ENCODE peak calls at places on chromosomes 12 and 14, in four cellular contexts. U is progenitor cell of endocrine pancreas; O is astrocyte of the cerebellum; K is CD8-positive, alpha-beta T cell. E is an unnamed sample.
A peak's percentile ranks its signal among the peaks of the same experiment; 100 is the strongest.

GRCh38 chr12:54021432-54022013 is 6.7 kb upstream of the HOXC6 start:
- DNase-seq in U (no peak), O (no peak), K (no peak), E (no peak)

GRCh38 chr12:51391047-51391837 is at the start of gene GALNT6:
- DNase-seq in U (peak; percentile 64), O (no peak), K (peak; percentile 56), E (no peak)

GRCh38 chr12:49942921-49943662 is 7.4 kb upstream of the AQP2 start:
- DNase-seq in U (no peak), O (no peak), K (no peak), E (no peak)

GRCh38 chr12:6822461-6823135 is 977 bp downstream of the GPR162 start:
- DNase-seq in U (no peak), O (no peak), K (no peak), E (no peak)

GRCh38 chr14:103522649-103523582 is at the start of gene CKB:
- DNase-seq in U (peak; percentile 59), O (no peak), K (no peak), E (no peak)

GRCh38 chr14:39265741-39266588 is 32.2 kb downstream of the MIA2 start:
- DNase-seq in U (no peak), O (no peak), K (no peak), E (peak; percentile 2)

GRCh38 chr14:92490239-92490959 is 23.2 kb upstream of the RIN3 start:
- DNase-seq in U (no peak), O (no peak), K (no peak), E (no peak)

GRCh38 chr12:70487440-70487839 is 121.3 kb downstream of the KCNMB4 start:
- DNase-seq in U (no peak), O (no peak), K (no peak), E (no peak)

GRCh38 chr14:75282166-75282547 is 3.5 kb downstream of the FOS start:
- DNase-seq in U (no peak), O (no peak), K (no peak), E (no peak)

GRCh38 chr12:122835693-122836026 is 403 bp downstream of the HIP1R start:
- DNase-seq in U (no peak), O (no peak), K (no peak), E (no peak)

GRCh38 chr14:53683229-53683628 is 273.4 kb downstream of the BMP4 start:
- DNase-seq in U (no peak), O (no peak), K (no peak), E (no peak)

GRCh38 chr14:60565211-60565610 is 56.3 kb downstream of the SIX6 start:
- DNase-seq in U (no peak), O (peak; percentile 95), K (no peak), E (peak; percentile 28)

GRCh38 chr14:72554994-72555608 is 338.8 kb downstream of the DPF3 start:
- DNase-seq in U (no peak), O (no peak), K (no peak), E (no peak)

GRCh38 chr14:65927871-65928270 is 515.3 kb downstream of the FUT8 start:
- DNase-seq in U (peak; percentile 28), O (no peak), K (peak; percentile 64), E (no peak)

GRCh38 chr14:27727371-27727770 is 1039.2 kb upstream of the FOXG1 start:
- DNase-seq in U (no peak), O (no peak), K (no peak), E (no peak)

GRCh38 chr12:94951071-94951639 is 52.3 kb downstream of the NDUFA12 start:
- DNase-seq in U (no peak), O (no peak), K (no peak), E (peak; percentile 19)

GRCh38 chr12:4939418-4940023 is 29.8 kb downstream of the KCNA1 start:
- DNase-seq in U (no peak), O (no peak), K (no peak), E (no peak)

GRCh38 chr12:55720894-55721444 is 776 bp downstream of the RDH5 start:
- DNase-seq in U (no peak), O (no peak), K (no peak), E (no peak)
- TF ChIP-seq CTCF in U (peak; percentile 38), O (peak; percentile 37), K (no peak), E (peak; percentile 78)

GRCh38 chr12:75815756-75816155 is 215.8 kb downstream of the PHLDA1 start:
- DNase-seq in U (no peak), O (no peak), K (no peak), E (no peak)

GRCh38 chr12:75820848-75821578 is 210.6 kb downstream of the PHLDA1 start:
- DNase-seq in U (no peak), O (peak; percentile 91), K (no peak), E (peak; percentile 87)

GRCh38 chr12:75819512-75819911 is 212.1 kb downstream of the PHLDA1 start:
- DNase-seq in U (no peak), O (no peak), K (no peak), E (no peak)

GRCh38 chr12:75816892-75817291 is 214.7 kb downstream of the PHLDA1 start:
- DNase-seq in U (no peak), O (no peak), K (no peak), E (no peak)

GRCh38 chr12:75818863-75819262 is 212.7 kb downstream of the PHLDA1 start:
- DNase-seq in U (no peak), O (no peak), K (no peak), E (peak; percentile 60)
- TF ChIP-seq CTCF in U (no peak), O (no peak), K (no peak), E (no peak)

DNA sequence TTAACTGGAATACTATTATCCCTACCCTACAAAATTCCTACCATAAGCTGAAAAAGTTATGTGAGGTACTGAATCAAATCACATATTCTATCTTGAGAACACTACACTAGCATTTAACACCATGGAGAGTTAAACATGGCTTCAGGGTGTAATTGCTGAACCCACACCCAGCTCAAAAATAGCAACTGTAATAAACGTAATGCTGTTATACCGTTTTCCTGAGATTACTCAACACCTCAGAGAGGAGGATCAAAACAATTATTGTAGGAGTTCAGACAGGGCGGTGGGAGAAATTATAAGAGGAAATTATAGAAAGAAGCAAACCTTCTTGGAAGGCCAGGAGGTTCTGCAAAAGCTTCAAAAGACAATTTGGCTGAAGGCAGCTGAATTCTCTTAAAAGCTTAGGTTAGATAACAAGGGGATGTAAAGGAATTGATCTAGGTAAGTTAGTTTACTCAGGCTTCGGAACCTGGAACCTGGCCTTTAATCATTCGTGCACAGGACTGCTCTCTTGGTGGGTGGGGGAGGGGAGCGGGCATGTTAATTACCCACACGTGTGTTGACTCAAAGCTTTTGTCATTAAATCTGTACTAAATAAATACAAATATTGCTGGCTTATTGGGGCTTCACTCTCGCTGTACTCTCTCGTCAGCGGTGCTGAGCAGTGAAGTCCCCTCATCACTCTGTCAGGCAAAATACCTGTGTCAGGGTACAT is 12.1 kb upstream of the IPO8 start:
- DNase-seq in U (no peak), O (no peak), K (no peak), E (no peak)
- TF ChIP-seq CTCF in U (no peak), O (no peak), K (no peak), E (no peak)

GRCh38 chr12:48489012-48489411 is 6.7 kb downstream of the C12orf54 start:
- DNase-seq in U (no peak), O (no peak), K (no peak), E (no peak)
- TF ChIP-seq CTCF in U (no peak), O (no peak), K (no peak), E (no peak)

GRCh38 chr12:57726884-57727757 is 11.4 kb downstream of the AGAP2 start:
- DNase-seq in U (peak; percentile 57), O (no peak), K (no peak), E (no peak)
- TF ChIP-seq CTCF in U (no peak), O (peak; percentile 33), K (no peak), E (peak; percentile 2)

DNA sequence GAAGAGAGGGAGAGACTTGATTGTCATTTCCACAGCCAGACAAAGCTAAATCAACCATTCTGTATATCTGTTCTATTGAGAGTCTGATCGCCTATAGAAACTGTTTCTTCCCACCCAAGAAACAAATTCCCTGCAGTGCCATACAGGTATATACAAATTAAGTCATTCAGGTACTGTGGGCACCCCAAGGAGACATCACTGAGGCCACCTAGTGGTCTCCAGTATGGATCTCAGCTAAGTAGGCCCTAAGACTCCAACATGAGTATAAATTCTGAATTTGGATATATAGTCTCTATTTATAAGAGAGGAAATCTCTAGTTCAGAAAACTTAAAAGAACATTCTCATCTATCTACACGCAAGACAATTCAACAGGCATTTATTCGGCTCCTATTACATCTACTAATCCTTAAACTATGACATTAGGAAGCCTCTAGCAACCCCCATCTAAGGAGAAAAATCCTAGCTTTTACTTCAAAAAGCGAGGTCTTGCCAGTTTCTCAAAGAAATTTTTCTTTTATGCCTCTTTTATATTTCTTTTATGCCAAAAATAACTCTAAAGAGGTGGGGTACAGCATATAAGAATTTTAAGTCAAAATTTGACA is 62.6 kb downstream of the DCAF5 start:
- DNase-seq in U (no peak), O (no peak), K (no peak), E (no peak)
- TF ChIP-seq CTCF in U (peak; percentile 77), O (peak; percentile 77), K (peak; percentile 56), E (peak; percentile 90)

GRCh38 chr12:1761857-1762256 is 58.5 kb upstream of the LRTM2 start:
- DNase-seq in U (no peak), O (no peak), K (no peak), E (no peak)

GRCh38 chr12:1758887-1759286 is 61.5 kb upstream of the LRTM2 start:
- DNase-seq in U (no peak), O (no peak), K (no peak), E (peak; percentile 51)

GRCh38 chr12:1766110-1766509 is 54.3 kb upstream of the LRTM2 start:
- DNase-seq in U (no peak), O (no peak), K (no peak), E (no peak)

DNA sequence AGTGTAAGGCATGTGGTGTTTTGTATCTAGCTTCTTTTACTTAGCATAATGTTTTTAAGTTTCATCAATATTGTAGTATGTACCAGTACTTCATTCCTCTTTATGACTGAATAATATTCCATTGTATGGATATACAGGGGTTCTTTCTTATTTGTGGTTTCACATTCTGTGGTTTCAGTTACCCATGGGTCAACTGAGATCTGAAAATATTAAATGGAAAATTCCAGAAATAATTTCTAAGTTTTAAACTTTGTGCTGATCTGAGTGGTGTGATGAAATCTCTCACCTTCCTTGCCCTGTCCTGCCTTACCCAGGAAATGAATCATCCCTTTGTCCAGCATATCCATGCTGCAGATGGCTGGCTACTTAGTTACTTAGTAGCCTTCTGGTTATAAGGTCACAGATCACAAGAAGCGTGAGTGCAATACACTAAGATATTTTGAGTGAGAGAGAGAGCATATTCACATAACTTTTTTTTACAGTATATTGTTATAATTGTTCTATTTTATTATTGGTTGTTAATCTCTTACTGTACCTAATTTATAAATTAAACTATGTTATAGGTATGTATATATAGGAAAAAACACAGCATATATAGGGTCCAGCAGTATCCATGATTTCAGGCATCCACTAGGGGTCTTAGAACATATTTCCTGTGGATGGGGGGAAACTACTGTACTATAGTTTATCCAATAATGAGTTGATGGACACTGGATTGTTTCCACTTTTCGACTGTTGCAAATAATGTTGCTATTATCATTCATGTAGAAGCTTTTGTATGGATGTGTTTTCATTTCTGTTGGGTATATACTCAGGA is 59.6 kb upstream of the LRTM2 start:
- DNase-seq in U (no peak), O (no peak), K (no peak), E (no peak)
- TF ChIP-seq CTCF in U (no peak), O (no peak), K (no peak), E (no peak)